ENCODE peak calls at places on chromosomes 4 and X, in five cellular contexts. C is left colon, F is GM20000, U is KG1, T is fibroblast of mammary gland. X is an unnamed sample.

GRCh38 chrX:129609395-129609794 is 45.4 kb downstream of the APLN start:
- DNase-seq in C (no peak), F (no peak), U (no peak), T (no peak), X (no peak)

GRCh38 chr4:80781436-80781835 is 249.1 kb upstream of the BMP3 start:
- DNase-seq in C (no peak), F (no peak), U (no peak), T (no peak), X (no peak)

GRCh38 chr4:96602661-96603060 is 762.8 kb downstream of the PDHA2 start:
- DNase-seq in C (no peak), F (no peak), U (no peak), T (no peak), X (no peak)

GRCh38 chr4:16160457-16160856 is 65.8 kb downstream of the TAPT1 start:
- DNase-seq in C (no peak), F (no peak), U (no peak), T (no peak), X (peak)

GRCh38 chrX:20968996-20969395 is 405.2 kb upstream of the CNKSR2 start:
- DNase-seq in C (no peak), F (no peak), U (no peak), T (peak), X (no peak)

GRCh38 chr4:87543835-87544461 is 14.8 kb upstream of the SPARCL1 start:
- DNase-seq in C (no peak), F (no peak), U (no peak), T (peak), X (no peak)

GRCh38 chrX:21354725-21355124 is 19.5 kb upstream of the CNKSR2 start:
- DNase-seq in C (no peak), F (no peak), U (no peak), T (peak), X (no peak)

GRCh38 chr4:85955614-85956295 is 404.1 kb downstream of the MAPK10 start:
- DNase-seq in C (no peak), F (no peak), U (no peak), T (no peak), X (peak)

GRCh38 chrX:67545772-67546495 is 2.1 kb downstream of the AR start:
- DNase-seq in C (peak), F (no peak), U (no peak), T (peak), X (no peak)

X was measured in CMK.